ENCODE peak calls at places on chromosomes 12 and 14, in ten cellular contexts. L is mammary epithelial cell; C is A549; Q is neuronal stem cell; T is left ventricle myocardium inferior; W is CD8-positive, alpha-beta memory T cell; R is tibial artery; I is aorta; D is heart left ventricle; J is CD4-positive, CD25-positive, alpha-beta regulatory T cell. G is an unnamed sample. For H3K4me1, the result is how much of the 10 kb centered on the place peaks cover.

GRCh38 chr12:11500222-11500860 is 105.0 kb upstream of the PRB2 start:
- DNase-seq in L (peak), C (peak), Q (peak), T (peak), W (peak), R (peak), I (peak), D (peak), J (peak), G (peak)

GRCh38 chr14:96105089-96105920 is 66.1 kb downstream of the C14orf132 start:
- DNase-seq in L (no peak), C (no peak), Q (no peak), T (no peak), W (no peak), R (peak), I (no peak), D (no peak), J (no peak), G (no peak)

GRCh38 chr14:76872796-76873432 is 46.7 kb downstream of the LRRC74A start:
- DNase-seq in L (peak), C (peak), Q (peak), T (peak), W (peak), R (peak), I (peak), D (peak), J (peak), G (peak)

GRCh38 chr12:14892726-14893442 is 7.2 kb upstream of the MGP start:
- DNase-seq in L (no peak), C (no peak), Q (no peak), T (no peak), W (no peak), R (peak), I (no peak), D (peak), J (no peak), G (no peak)

GRCh38 chr14:77158175-77158908 is 16.8 kb upstream of the ZDHHC22 start:
- DNase-seq in L (peak), C (no peak), Q (peak), T (peak), W (no peak), R (no peak), I (peak), D (peak), J (no peak), G (no peak)

GRCh38 chr14:45120109-45120508 is 14.2 kb downstream of the FKBP3 start:
- DNase-seq in L (no peak), C (no peak), Q (no peak), T (no peak), W (no peak), R (no peak), I (no peak), D (no peak), J (no peak), G (no peak)

GRCh38 chr14:105145381-105146180 is 23.0 kb downstream of the JAG2 start:
- DNase-seq in L (no peak), C (no peak), Q (no peak), T (no peak), W (peak), R (peak), I (no peak), D (peak), J (no peak), G (no peak)

GRCh38 chr14:74574092-74574438 is 38.0 kb downstream of the LTBP2 start:
- DNase-seq in L (no peak), C (no peak), Q (no peak), T (no peak), W (peak), R (no peak), I (no peak), D (peak), J (peak), G (no peak)

GRCh38 chr12:25583545-25583944 is 30.5 kb upstream of the LMNTD1 start:
- DNase-seq in L (no peak), C (no peak), Q (no peak), T (no peak), W (no peak), R (peak), I (no peak), D (peak), J (no peak), G (no peak)

GRCh38 chr14:52862652-52863338 is 71.4 kb upstream of the GNPNAT1 start:
- DNase-seq in L (peak), C (no peak), Q (no peak), T (no peak), W (no peak), R (no peak), I (no peak), D (no peak), J (no peak), G (no peak)

GRCh38 chr12:31369712-31370521 is 44.0 kb upstream of the SINHCAF start:
- DNase-seq in L (no peak), C (no peak), Q (peak), T (peak), W (no peak), R (peak), I (peak), D (peak), J (no peak), G (peak)

GRCh38 chr14:105248368-105249174 is at the start of gene BTBD6:
- DNase-seq in L (peak), C (peak), Q (peak), T (peak), W (peak), R (peak), I (peak), D (peak), J (peak), G (peak)

GRCh38 chr12:108955225-108955835 is 65.5 kb downstream of the SVOP start:
- DNase-seq in L (peak), C (no peak), Q (no peak), T (peak), W (no peak), R (no peak), I (no peak), D (peak), J (no peak), G (no peak)

GRCh38 chr14:76514599-76514998 is 138.7 kb downstream of the ESRRB start:
- DNase-seq in L (peak), C (peak), Q (no peak), T (no peak), W (no peak), R (no peak), I (no peak), D (no peak), J (no peak), G (no peak)

GRCh38 chr12:131443019-131444000 is 267.6 kb upstream of the SFSWAP start:
- DNase-seq in L (no peak), C (no peak), Q (no peak), T (no peak), W (no peak), R (no peak), I (no peak), D (no peak), J (no peak), G (no peak)

GRCh38 chr14:97452314-97452713 is 655.1 kb downstream of the VRK1 start:
- DNase-seq in L (no peak), C (no peak), Q (no peak), T (no peak), W (no peak), R (no peak), I (no peak), D (no peak), J (no peak), G (no peak)

GRCh38 chr12:67223225-67223624 is 45.9 kb upstream of the CAND1 start:
- DNase-seq in L (no peak), C (no peak), Q (no peak), T (no peak), W (no peak), R (no peak), I (no peak), D (no peak), J (no peak), G (no peak)

GRCh38 chr12:64875186-64875585 is 50.7 kb downstream of the TBC1D30 start:
- DNase-seq in L (no peak), C (no peak), Q (no peak), T (no peak), W (no peak), R (no peak), I (no peak), D (no peak), J (no peak), G (no peak)

GRCh38 chr12:67671892-67672291 is 23.3 kb downstream of the DYRK2 start:
- DNase-seq in L (no peak), C (no peak), Q (no peak), T (no peak), W (no peak), R (no peak), I (no peak), D (no peak), J (no peak), G (no peak)

GRCh38 chr14:31568671-31569070 is 7.5 kb downstream of the NUBPL start:
- DNase-seq in L (no peak), C (no peak), Q (no peak), T (no peak), W (no peak), R (no peak), I (no peak), D (no peak), J (no peak), G (no peak)

GRCh38 chr14:105026033-105026785 is 5.3 kb upstream of the CDCA4 start:
- DNase-seq in L (peak), C (no peak), Q (no peak), T (no peak), W (no peak), R (no peak), I (no peak), D (no peak), J (no peak), G (no peak)

GRCh38 chr14:103517626-103518415 is 4.8 kb downstream of the CKB start:
- DNase-seq in L (no peak), C (no peak), Q (no peak), T (no peak), W (peak), R (no peak), I (peak), D (peak), J (no peak), G (no peak)

GRCh38 chr12:33825442-33825841 is 196.9 kb upstream of the ALG10 start:
- DNase-seq in L (peak), C (no peak), Q (no peak), T (no peak), W (no peak), R (no peak), I (no peak), D (no peak), J (no peak), G (no peak)

GRCh38 chr12:31368666-31369361 is 42.9 kb upstream of the SINHCAF start:
- DNase-seq in L (no peak), C (no peak), Q (peak), T (no peak), W (no peak), R (no peak), I (no peak), D (no peak), J (no peak), G (peak)

GRCh38 chr14:51564460-51564859 is 87.2 kb upstream of the FRMD6 start:
- DNase-seq in L (no peak), C (no peak), Q (no peak), T (no peak), W (no peak), R (no peak), I (no peak), D (no peak), J (no peak), G (no peak)

GRCh38 chr14:93688239-93688666 is 100.0 kb downstream of the PRIMA1 start:
- DNase-seq in L (no peak), C (no peak), Q (peak), T (no peak), W (no peak), R (no peak), I (no peak), D (no peak), J (no peak), G (no peak)

GRCh38 chr12:80551897-80552296 is 107.9 kb downstream of the PTPRQ start:
- DNase-seq in L (peak), C (peak), Q (no peak), T (no peak), W (no peak), R (no peak), I (no peak), D (no peak), J (no peak), G (peak)

GRCh38 chr12:19461986-19462385 is 22.7 kb downstream of the AEBP2 start:
- DNase-seq in L (no peak), C (no peak), Q (no peak), T (no peak), W (no peak), R (no peak), I (no peak), D (no peak), J (no peak), G (no peak)

GRCh38 chr12:26938660-26939185 is 453 bp downstream of the FGFR1OP2 start:
- DNase-seq in L (no peak), C (peak), Q (no peak), T (no peak), W (no peak), R (peak), I (no peak), D (no peak), J (peak), G (peak)

GRCh38 chr14:82778008-82778407 is 1244.4 kb upstream of the SEL1L start:
- DNase-seq in L (no peak), C (no peak), Q (no peak), T (no peak), W (no peak), R (no peak), I (no peak), D (no peak), J (no peak), G (no peak)

GRCh38 chr12:92550661-92551060 is 152.1 kb upstream of the PLEKHG7 start:
- DNase-seq in L (peak), C (no peak), Q (no peak), T (no peak), W (no peak), R (no peak), I (no peak), D (no peak), J (no peak), G (no peak)

GRCh38 chr12:116257213-116257612 is 20.3 kb downstream of the MED13L start:
- DNase-seq in L (peak), C (no peak), Q (no peak), T (no peak), W (no peak), R (no peak), I (no peak), D (no peak), J (no peak), G (no peak)

GRCh38 chr12:116262741-116263140 is 14.8 kb downstream of the MED13L start:
- DNase-seq in L (no peak), C (no peak), Q (no peak), T (no peak), W (no peak), R (no peak), I (no peak), D (no peak), J (no peak), G (no peak)

GRCh38 chr12:116261525-116262100 is 15.9 kb downstream of the MED13L start:
- DNase-seq in L (no peak), C (no peak), Q (no peak), T (no peak), W (no peak), R (no peak), I (no peak), D (no peak), J (no peak), G (no peak)

GRCh38 chr12:116259800-116260589 is 17.5 kb downstream of the MED13L start:
- DNase-seq in L (no peak), C (no peak), Q (no peak), T (no peak), W (no peak), R (no peak), I (no peak), D (no peak), J (no peak), G (no peak)

GRCh38 chr12:116257826-116258225 is 19.7 kb downstream of the MED13L start:
- DNase-seq in L (no peak), C (no peak), Q (no peak), T (no peak), W (no peak), R (no peak), I (no peak), D (no peak), J (no peak), G (no peak)
- H3K4me1 ChIP-seq in L (under half), C (half or more), Q (under half), T (half or more), W (under half), R (half or more), I (under half), D (under half), J (under half), G (under half)

DNA sequence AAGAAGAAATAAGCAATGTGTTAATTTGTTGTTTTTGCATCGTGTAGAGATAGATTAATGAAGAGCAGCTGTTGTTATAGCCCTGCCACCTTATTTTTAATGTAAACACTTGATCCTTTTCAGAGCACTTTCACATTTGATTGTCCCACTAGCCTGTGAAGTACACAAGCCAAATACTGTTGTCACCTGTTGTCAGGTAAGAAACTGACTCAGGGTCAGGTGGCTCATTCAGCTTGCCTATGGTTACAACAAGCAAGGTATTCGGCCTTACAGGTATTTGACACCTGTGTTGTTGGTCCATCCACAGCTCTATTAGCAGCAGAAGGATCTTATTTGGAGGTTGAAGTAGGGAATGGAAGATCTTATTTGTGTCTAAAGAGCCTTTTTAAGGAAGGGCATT is 108.9 kb downstream of the GPR135 start:
- DNase-seq in L (no peak), C (no peak), Q (no peak), T (no peak), W (no peak), R (no peak), I (no peak), D (no peak), J (no peak), G (no peak)
- H3K27ac ChIP-seq in L (peak), C (no peak), Q (no peak), T (peak), W (no peak), R (no peak), I (no peak), D (peak), J (no peak), G (no peak)

DNA sequence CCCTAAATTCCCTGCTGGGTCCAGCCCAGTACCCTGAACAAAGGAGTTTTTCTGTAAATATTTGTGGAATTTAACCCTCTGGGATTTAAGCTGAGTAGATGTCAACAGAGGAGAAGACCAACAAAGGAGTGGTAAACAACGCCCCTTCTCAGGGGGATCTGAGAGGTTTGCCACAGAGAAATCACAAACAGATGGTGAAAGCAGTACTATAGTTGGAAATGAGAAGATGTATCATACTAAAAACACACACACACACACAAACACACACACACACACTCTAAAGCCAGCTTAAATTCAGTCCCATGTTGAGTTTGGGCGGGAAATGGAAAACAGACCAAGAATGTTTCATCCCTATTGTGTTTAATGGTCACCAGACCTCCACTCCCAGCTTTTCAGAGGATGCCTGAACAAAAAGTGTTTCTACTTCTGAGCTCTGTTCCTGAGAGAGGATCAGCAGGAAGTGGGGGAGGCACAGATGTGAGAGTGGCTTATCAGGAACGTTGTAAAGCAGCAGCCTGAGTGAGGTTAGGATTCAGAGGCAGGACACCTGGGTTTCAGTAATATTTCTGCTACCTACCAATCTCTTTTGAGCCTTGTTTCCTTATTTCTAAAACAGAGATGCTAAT is 3.2 kb downstream of the BIN2 start:
- DNase-seq in L (no peak), C (no peak), Q (peak), T (no peak), W (no peak), R (no peak), I (no peak), D (no peak), J (no peak), G (no peak)
- H3K4me3 ChIP-seq in L (no peak), C (no peak), Q (no peak), T (no peak), W (peak), R (no peak), I (no peak), D (no peak), J (peak), G (no peak)

DNA sequence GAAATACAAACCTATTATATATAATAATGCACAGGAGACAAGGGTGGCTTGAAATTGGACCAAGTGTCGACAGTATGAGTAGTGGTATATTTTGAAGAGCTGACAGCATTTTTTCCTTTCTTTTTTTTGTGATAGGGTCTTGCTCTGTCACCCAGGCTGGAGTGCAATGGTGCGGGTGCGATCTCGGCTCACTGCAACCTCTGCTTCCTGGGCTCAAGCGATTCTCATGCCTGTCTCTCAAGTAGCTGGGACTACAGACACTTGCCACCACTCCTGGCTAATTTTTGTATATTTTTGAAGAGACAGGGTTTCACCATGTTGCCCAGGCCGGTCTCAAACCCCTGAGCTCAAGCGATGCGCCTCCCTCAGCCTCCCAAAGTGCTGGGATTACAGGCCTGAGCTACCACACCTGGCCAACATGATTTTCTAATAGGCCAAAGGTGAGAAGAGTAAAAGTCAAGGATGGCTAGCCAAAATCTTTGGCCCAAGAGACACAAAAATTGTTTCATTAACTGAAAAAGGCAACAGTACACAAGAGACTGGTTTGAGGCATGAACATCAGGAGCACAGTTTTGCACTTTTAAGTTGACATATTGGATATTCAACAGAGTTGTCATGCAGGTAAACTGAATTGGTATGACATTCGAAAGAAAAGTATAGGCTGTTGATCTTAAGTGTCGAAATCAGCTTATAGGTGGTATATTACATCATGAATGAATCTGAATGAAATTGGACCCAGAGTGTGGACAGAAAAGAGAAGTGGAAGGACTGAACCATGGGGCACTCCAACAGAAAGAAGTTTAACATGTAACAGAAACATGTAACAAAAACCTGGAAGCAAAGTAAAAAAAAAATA is 12.5 kb downstream of the HNRNPC start:
- DNase-seq in L (no peak), C (no peak), Q (no peak), T (no peak), W (no peak), R (no peak), I (no peak), D (no peak), J (no peak), G (no peak)
- H3K4me1 ChIP-seq in L (under half), C (half or more), Q (under half), T (half or more), W (half or more), R (half or more), I (under half), D (under half), J (half or more), G (under half)

DNA sequence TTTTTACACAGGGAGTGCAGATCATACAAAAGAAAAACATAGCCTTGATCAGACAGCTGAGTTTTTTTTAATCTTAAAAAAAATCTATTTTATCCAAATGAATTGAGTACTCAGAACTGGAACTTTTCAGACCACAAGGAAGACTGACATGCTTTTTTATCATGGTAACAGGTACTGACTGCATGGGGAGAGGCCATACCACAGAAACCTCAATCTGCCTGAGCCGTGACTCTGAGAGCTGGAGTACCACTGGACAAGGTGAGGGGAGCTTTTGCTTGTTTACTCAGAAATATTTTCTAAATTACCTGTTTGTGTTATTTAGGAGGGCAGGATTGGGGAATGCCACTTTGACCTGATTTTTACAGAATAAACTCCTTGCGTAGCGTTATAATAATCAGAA is 143.9 kb downstream of the ALX1 start:
- DNase-seq in L (no peak), C (no peak), Q (no peak), T (no peak), W (no peak), R (no peak), I (no peak), D (no peak), J (no peak), G (no peak)
- H3K27ac ChIP-seq in L (no peak), C (no peak), Q (no peak), T (no peak), W (no peak), R (no peak), I (no peak), D (no peak), J (no peak), G (no peak)

GRCh38 chr12:47808049-47808448 is 11.7 kb downstream of the HDAC7 start:
- DNase-seq in L (no peak), C (no peak), Q (no peak), T (peak), W (peak), R (peak), I (peak), D (peak), J (peak), G (peak)
- H3K4me3 ChIP-seq in L (no peak), C (no peak), Q (no peak), T (peak), W (peak), R (peak), I (no peak), D (no peak), J (peak), G (no peak)

G was measured in colonic mucosa.